ENCODE peak calls at places on chromosomes 4 and X, in seven cellular contexts. N, X, C, P, K, M and A are unnamed samples.

GRCh38 chr4:40546506-40546905 is 83.2 kb downstream of the RBM47 start:
- DNase-seq in N (no peak), X (no peak), C (no peak), P (no peak), K (no peak), M (no peak), A (no peak)

GRCh38 chr4:147174561-147174960 is 228.9 kb upstream of the TTC29 start:
- DNase-seq in N (no peak), X (no peak), C (no peak), P (no peak), K (no peak), M (no peak), A (no peak)

GRCh38 chrX:118847676-118848075 is 24.1 kb downstream of the ZCCHC12 start:
- DNase-seq in N (no peak), X (peak; percentile 7), C (no peak), P (peak; percentile 15), K (peak; percentile 62), M (peak; percentile 22), A (no peak)

GRCh38 chrX:149631293-149632165 is at the start of gene TMEM185A:
- DNase-seq in N (peak; percentile 77), X (no peak), C (peak; percentile 65), P (peak; percentile 65), K (peak; percentile 76), M (peak; percentile 40), A (peak; percentile 71)

GRCh38 chr4:99998062-99998880 is 48.2 kb upstream of the H2AZ1 start:
- DNase-seq in N (no peak), X (peak; percentile 7), C (no peak), P (no peak), K (peak; percentile 54), M (peak; percentile 23), A (no peak)

GRCh38 chrX:71541546-71542022 is 8.7 kb downstream of the OGT start:
- DNase-seq in N (no peak), X (no peak), C (no peak), P (peak; percentile 2), K (peak; percentile 10), M (no peak), A (no peak)

GRCh38 chr4:142372570-142373300 is 473.4 kb downstream of the INPP4B start:
- DNase-seq in N (no peak), X (no peak), C (no peak), P (no peak), K (no peak), M (no peak), A (no peak)

GRCh38 chrX:49291615-49292337 is 11.7 kb upstream of the GAGE10 start:
- DNase-seq in N (peak; percentile 74), X (no peak), C (peak; percentile 66), P (peak; percentile 55), K (peak; percentile 56), M (no peak), A (peak; percentile 69)

GRCh38 chrX:108610141-108610540 is 126.2 kb downstream of the IRS4 start:
- DNase-seq in N (no peak), X (no peak), C (no peak), P (no peak), K (no peak), M (no peak), A (no peak)

GRCh38 chr4:53991821-53992220 is 72.6 kb downstream of the CHIC2 start:
- DNase-seq in N (no peak), X (no peak), C (no peak), P (no peak), K (no peak), M (no peak), A (no peak)